ENCODE peak calls at places on chromosomes 5 and 9, in six cellular contexts. Q is HCT116, U is K562, B is SK-N-SH, Z is Panc1, X is A549. H is an unnamed sample.

GRCh38 chr5:168712280-168712924 is 133.2 kb upstream of the PANK3 start:
- DNase-seq in Z (peak), U (no peak), B (no peak), Q (peak), X (peak), H (no peak)

GRCh38 chr5:22892441-22892840 is 39.3 kb upstream of the CDH12 start:
- DNase-seq in Q (no peak), Z (no peak), X (no peak), B (no peak), U (no peak), H (no peak)

GRCh38 chr9:95018099-95018927 is 291.8 kb downstream of the AOPEP start:
- DNase-seq in B (no peak), U (no peak), Q (peak), Z (peak), X (peak), H (no peak)

GRCh38 chr5:123865641-123866040 is 353.7 kb downstream of the CSNK1G3 start:
- DNase-seq in B (no peak), U (no peak), Z (no peak), X (no peak), Q (no peak), H (no peak)

GRCh38 chr5:56585973-56586740 is 229.2 kb upstream of the MAP3K1 start:
- DNase-seq in B (no peak), Q (no peak), U (no peak), X (no peak), Z (no peak), H (no peak)

GRCh38 chr9:112819635-112820496 is 69.3 kb downstream of the SNX30 start:
- DNase-seq in U (peak), X (peak), Q (peak), Z (peak), B (peak), H (peak)

GRCh38 chr5:68380071-68380470 is 164.5 kb downstream of the PIK3R1 start:
- DNase-seq in X (no peak), Q (no peak), U (no peak), B (no peak), Z (no peak), H (no peak)

GRCh38 chr5:179825655-179826182 is 5.0 kb downstream of the SQSTM1 start:
- DNase-seq in Z (no peak), U (peak), X (peak), Q (no peak), B (peak), H (no peak)

GRCh38 chr5:124935060-124935459 is 188.6 kb upstream of the ZNF608 start:
- DNase-seq in X (no peak), Z (no peak), Q (no peak), B (no peak), U (no peak), H (peak)

GRCh38 chr5:112228672-112229071 is 190.4 kb downstream of the EPB41L4A start:
- DNase-seq in U (no peak), Q (peak), B (no peak), X (peak), Z (no peak), H (no peak)

GRCh38 chr5:76813982-76814562 is 4.8 kb upstream of the F2RL1 start:
- DNase-seq in Q (peak), X (peak), U (no peak), B (no peak), Z (no peak), H (no peak)

GRCh38 chr5:54243483-54244080 is 66.8 kb downstream of the ARL15 start:
- DNase-seq in Z (no peak), Q (peak), X (peak), B (peak), U (peak), H (peak)

GRCh38 chr5:56349461-56349860 is 116.3 kb upstream of the ANKRD55 start:
- DNase-seq in B (no peak), Z (no peak), U (no peak), X (no peak), Q (no peak), H (no peak)

GRCh38 chr9:109453210-109453842 is 44.8 kb downstream of the PTPN3 start:
- DNase-seq in X (peak), U (no peak), B (peak), Z (no peak), Q (no peak), H (no peak)

GRCh38 chr9:116157436-116158138 is 4.0 kb downstream of the PAPPA start:
- DNase-seq in Q (no peak), B (no peak), U (no peak), Z (no peak), X (peak), H (no peak)
- TF ChIP-seq REST in Q (no peak), B (no peak), U (no peak), Z (no peak), X (no peak), H (no peak)

DNA sequence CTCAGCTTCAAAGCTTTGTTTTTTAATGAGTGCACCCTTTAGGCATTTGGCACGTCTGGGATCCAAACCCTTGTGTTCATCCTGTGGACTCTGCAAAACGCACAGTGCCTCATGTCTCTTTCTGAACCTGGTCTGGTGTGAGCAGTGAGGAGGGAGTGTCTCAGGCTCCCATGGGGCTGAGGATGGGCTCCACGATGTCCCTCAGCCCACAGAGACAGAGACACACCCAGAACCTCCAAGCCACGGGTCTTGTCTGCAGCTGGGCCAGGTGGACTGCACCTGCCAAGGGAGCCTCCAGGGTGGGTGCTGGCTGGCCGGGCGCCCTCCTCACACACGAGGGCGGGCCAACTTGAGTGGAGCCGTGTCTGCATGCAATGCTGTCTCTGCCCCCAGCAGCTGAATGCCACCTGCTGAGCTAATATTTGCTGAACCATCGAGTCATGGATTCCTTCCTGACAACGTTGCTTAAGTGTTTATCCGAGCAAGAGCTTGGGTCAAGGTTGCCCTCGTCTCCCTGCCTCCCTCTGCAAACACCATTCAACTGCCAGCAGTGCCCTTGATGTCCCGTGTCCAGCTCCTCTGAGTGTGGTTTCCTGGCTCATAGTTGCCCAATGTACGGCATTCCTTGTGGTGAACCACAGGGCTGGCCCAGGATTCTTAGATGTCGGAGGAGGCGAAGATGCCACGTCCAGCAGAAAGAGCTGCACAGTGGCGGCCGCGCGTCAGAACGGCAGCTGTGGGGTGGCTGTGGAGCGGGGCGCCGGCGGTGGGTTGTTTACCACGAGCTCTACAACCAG is 31.4 kb upstream of the LPCAT1 start:
- DNase-seq in Z (peak), Q (peak), U (peak), X (peak), B (no peak), H (no peak)
- TF ChIP-seq REST in Z (no peak), Q (no peak), U (no peak), X (no peak), B (no peak), H (no peak)

DNA sequence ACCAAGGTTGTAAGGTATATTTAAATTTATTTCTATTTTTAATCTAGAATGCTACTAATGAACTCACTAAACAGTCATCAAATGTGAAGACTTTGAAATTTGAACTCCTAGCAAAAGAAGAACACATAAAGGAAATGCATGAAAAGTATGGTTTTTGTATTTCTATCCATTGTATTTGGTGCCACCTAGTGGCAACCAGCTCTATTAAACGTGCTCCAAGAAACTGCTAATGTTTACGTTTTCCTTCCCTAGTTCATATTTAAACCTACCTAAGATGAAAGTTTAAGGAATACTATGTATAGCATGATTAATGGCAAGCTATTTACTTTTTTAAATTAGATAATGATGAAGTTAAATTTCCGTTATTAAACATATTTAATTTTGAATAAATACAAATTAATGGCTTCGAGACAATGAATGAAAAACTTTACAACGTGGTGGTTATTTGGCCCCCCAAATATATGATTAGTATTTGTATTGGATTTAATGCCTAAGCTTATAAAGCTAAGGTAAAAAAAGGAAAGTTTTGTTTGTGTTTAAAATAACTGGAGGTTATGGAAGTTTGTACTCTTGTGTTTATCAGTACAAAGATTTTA is 115.9 kb upstream of the SH3GL2 start:
- DNase-seq in Z (peak), U (peak), Q (no peak), B (peak), X (peak), H (peak)
- TF ChIP-seq REST in Z (no peak), U (no peak), Q (no peak), B (no peak), X (no peak), H (no peak)

GRCh38 chr9:135334953-135335460 is 144.6 kb upstream of the PPP1R26 start:
- DNase-seq in X (no peak), Q (no peak), B (peak), Z (no peak), U (no peak), H (no peak)
- TF ChIP-seq REST in X (no peak), Q (no peak), B (no peak), Z (no peak), U (no peak), H (no peak)

GRCh38 chr5:175288048-175288621 is 155.8 kb downstream of the DRD1 start:
- DNase-seq in B (no peak), Q (peak), Z (no peak), X (peak), U (no peak), H (no peak)
- TF ChIP-seq REST in B (no peak), Q (no peak), Z (no peak), X (no peak), U (no peak), H (no peak)

GRCh38 chr9:10127867-10128266 is 484.9 kb downstream of the PTPRD start:
- DNase-seq in Q (no peak), U (no peak), X (no peak), B (no peak), Z (no peak), H (no peak)
- TF ChIP-seq REST in Q (no peak), U (no peak), X (no peak), B (no peak), Z (no peak), H (no peak)